ENCODE peak calls at places on chromosomes 1 and 21, in seven cellular contexts. One of them, this sample, is unnamed.
A peak's percentile ranks its signal among the peaks of the same experiment; 100 is the strongest.

GRCh38 chr1:71245246-71245645 is 164.4 kb upstream of the ZRANB2 start:
- DNase-seq in RWPE1: no peak
- DNase-seq in hepatocyte: no peak
- DNase-seq in choroid plexus epithelial cell: no peak
- DNase-seq in progenitor cell of endocrine pancreas: no peak
- DNase-seq in fibroblast of pulmonary artery: no peak
- DNase-seq in CD8-positive, alpha-beta T cell: no peak
- DNase-seq in this sample: no peak

GRCh38 chr1:151368000-151368744 is 4.3 kb downstream of the SELENBP1 start:
- DNase-seq in RWPE1: no peak
- DNase-seq in hepatocyte: no peak
- DNase-seq in choroid plexus epithelial cell: no peak
- DNase-seq in progenitor cell of endocrine pancreas: no peak
- DNase-seq in fibroblast of pulmonary artery: peak; percentile 40
- DNase-seq in CD8-positive, alpha-beta T cell: no peak
- DNase-seq in this sample: no peak

GRCh38 chr1:6292134-6292533 is 31.2 kb upstream of the GPR153 start:
- DNase-seq in RWPE1: no peak
- DNase-seq in hepatocyte: no peak
- DNase-seq in choroid plexus epithelial cell: no peak
- DNase-seq in progenitor cell of endocrine pancreas: no peak
- DNase-seq in fibroblast of pulmonary artery: no peak
- DNase-seq in CD8-positive, alpha-beta T cell: no peak
- DNase-seq in this sample: no peak

GRCh38 chr1:108636876-108637275 is 24.0 kb downstream of the HENMT1 start:
- DNase-seq in RWPE1: peak; percentile 63
- DNase-seq in hepatocyte: no peak
- DNase-seq in choroid plexus epithelial cell: no peak
- DNase-seq in progenitor cell of endocrine pancreas: no peak
- DNase-seq in fibroblast of pulmonary artery: no peak
- DNase-seq in CD8-positive, alpha-beta T cell: no peak
- DNase-seq in this sample: peak; percentile 45

GRCh38 chr1:181255270-181255929 is 166.9 kb downstream of the IER5 start:
- DNase-seq in RWPE1: peak; percentile 88
- DNase-seq in hepatocyte: peak; percentile 74
- DNase-seq in choroid plexus epithelial cell: peak; percentile 69
- DNase-seq in progenitor cell of endocrine pancreas: no peak
- DNase-seq in fibroblast of pulmonary artery: peak; percentile 99
- DNase-seq in CD8-positive, alpha-beta T cell: no peak
- DNase-seq in this sample: peak; percentile 100

GRCh38 chr1:203556047-203556851 is 62.3 kb downstream of the OPTC start:
- DNase-seq in RWPE1: no peak
- DNase-seq in hepatocyte: peak; percentile 68
- DNase-seq in choroid plexus epithelial cell: peak; percentile 65
- DNase-seq in progenitor cell of endocrine pancreas: no peak
- DNase-seq in fibroblast of pulmonary artery: peak; percentile 43
- DNase-seq in CD8-positive, alpha-beta T cell: no peak
- DNase-seq in this sample: no peak

GRCh38 chr1:39960461-39960958 is 5.6 kb downstream of the MFSD2A start:
- DNase-seq in RWPE1: peak; percentile 65
- DNase-seq in hepatocyte: no peak
- DNase-seq in choroid plexus epithelial cell: no peak
- DNase-seq in progenitor cell of endocrine pancreas: no peak
- DNase-seq in fibroblast of pulmonary artery: no peak
- DNase-seq in CD8-positive, alpha-beta T cell: no peak
- DNase-seq in this sample: peak; percentile 84

GRCh38 chr1:31700468-31701136 is 3.2 kb downstream of the COL16A1 start:
- DNase-seq in RWPE1: no peak
- DNase-seq in hepatocyte: no peak
- DNase-seq in choroid plexus epithelial cell: no peak
- DNase-seq in progenitor cell of endocrine pancreas: no peak
- DNase-seq in fibroblast of pulmonary artery: no peak
- DNase-seq in CD8-positive, alpha-beta T cell: no peak
- DNase-seq in this sample: no peak

GRCh38 chr1:209815931-209816338 is 10.0 kb upstream of the IRF6 start:
- DNase-seq in RWPE1: peak; percentile 95
- DNase-seq in hepatocyte: no peak
- DNase-seq in choroid plexus epithelial cell: no peak
- DNase-seq in progenitor cell of endocrine pancreas: no peak
- DNase-seq in fibroblast of pulmonary artery: no peak
- DNase-seq in CD8-positive, alpha-beta T cell: no peak
- DNase-seq in this sample: peak; percentile 100

GRCh38 chr1:162219461-162219860 is 150.0 kb downstream of the NOS1AP start:
- DNase-seq in RWPE1: no peak
- DNase-seq in hepatocyte: no peak
- DNase-seq in choroid plexus epithelial cell: no peak
- DNase-seq in progenitor cell of endocrine pancreas: no peak
- DNase-seq in fibroblast of pulmonary artery: no peak
- DNase-seq in CD8-positive, alpha-beta T cell: no peak
- DNase-seq in this sample: no peak

GRCh38 chr21:25453524-25453923 is 153.8 kb downstream of the MRPL39 start:
- DNase-seq in RWPE1: no peak
- DNase-seq in hepatocyte: no peak
- DNase-seq in choroid plexus epithelial cell: no peak
- DNase-seq in progenitor cell of endocrine pancreas: no peak
- DNase-seq in fibroblast of pulmonary artery: no peak
- DNase-seq in CD8-positive, alpha-beta T cell: no peak
- DNase-seq in this sample: no peak

GRCh38 chr1:157978547-157979403 is 14.7 kb upstream of the KIRREL1 start:
- DNase-seq in RWPE1: no peak
- DNase-seq in hepatocyte: no peak
- DNase-seq in choroid plexus epithelial cell: no peak
- DNase-seq in progenitor cell of endocrine pancreas: no peak
- DNase-seq in fibroblast of pulmonary artery: no peak
- DNase-seq in CD8-positive, alpha-beta T cell: no peak
- DNase-seq in this sample: no peak

GRCh38 chr1:117895482-117896114 is 33.8 kb downstream of the GDAP2 start:
- DNase-seq in RWPE1: peak; percentile 52
- DNase-seq in hepatocyte: peak; percentile 87
- DNase-seq in choroid plexus epithelial cell: peak; percentile 94
- DNase-seq in progenitor cell of endocrine pancreas: peak; percentile 40
- DNase-seq in fibroblast of pulmonary artery: peak; percentile 91
- DNase-seq in CD8-positive, alpha-beta T cell: peak; percentile 20
- DNase-seq in this sample: peak; percentile 78

DNA sequence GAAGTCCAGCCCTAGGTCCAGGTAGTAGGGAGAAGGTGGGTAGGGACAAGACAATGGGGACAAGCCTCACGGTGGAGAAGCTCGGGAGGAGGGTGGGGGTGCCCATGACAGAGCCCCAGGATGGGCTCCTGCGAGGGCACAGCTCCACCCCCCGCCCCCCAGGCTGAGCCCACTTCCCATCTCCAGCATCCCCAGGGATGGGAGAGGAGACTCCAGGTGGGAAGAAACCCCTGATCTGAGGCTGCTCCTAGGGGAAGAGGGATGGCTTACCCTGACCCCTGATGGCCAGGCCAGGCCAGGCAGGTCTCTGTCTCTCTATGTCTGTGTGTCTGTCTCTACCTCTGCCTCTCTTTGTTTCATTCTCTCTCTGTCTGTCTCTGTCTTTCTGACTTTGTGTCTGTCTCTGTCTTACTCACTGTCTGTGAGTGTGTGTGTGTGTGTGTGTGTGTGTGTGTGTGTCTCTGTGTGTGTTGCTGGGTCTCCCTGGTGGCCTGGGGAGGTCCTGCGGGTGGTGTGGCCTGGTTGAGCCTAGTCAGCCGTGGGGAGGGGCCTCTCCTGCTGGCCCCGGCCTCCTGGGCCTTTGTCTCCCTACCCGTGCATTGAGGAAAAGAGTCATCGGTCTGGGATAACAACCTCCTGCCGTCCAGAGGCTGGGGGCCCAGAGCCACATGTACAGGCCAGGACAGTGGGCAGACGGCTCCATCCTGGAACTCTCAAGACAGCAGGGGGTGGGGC is 45.7 kb downstream of the WNT9A start:
- DNase-seq in RWPE1: no peak
- DNase-seq in hepatocyte: no peak
- DNase-seq in choroid plexus epithelial cell: peak; percentile 42
- DNase-seq in progenitor cell of endocrine pancreas: no peak
- DNase-seq in fibroblast of pulmonary artery: peak; percentile 16
- DNase-seq in CD8-positive, alpha-beta T cell: no peak
- DNase-seq in this sample: peak; percentile 43
- TF ChIP-seq CTCF in RWPE1: no peak
- TF ChIP-seq CTCF in hepatocyte: no peak
- TF ChIP-seq CTCF in choroid plexus epithelial cell: no peak
- TF ChIP-seq CTCF in progenitor cell of endocrine pancreas: no peak
- TF ChIP-seq CTCF in fibroblast of pulmonary artery: peak; percentile 1
- TF ChIP-seq CTCF in CD8-positive, alpha-beta T cell: no peak
- TF ChIP-seq CTCF in this sample: peak; percentile 19

GRCh38 chr21:39185157-39185556 is 1.9 kb upstream of the PSMG1 start:
- DNase-seq in RWPE1: no peak
- DNase-seq in hepatocyte: no peak
- DNase-seq in choroid plexus epithelial cell: no peak
- DNase-seq in progenitor cell of endocrine pancreas: no peak
- DNase-seq in fibroblast of pulmonary artery: no peak
- DNase-seq in CD8-positive, alpha-beta T cell: no peak
- DNase-seq in this sample: no peak

GRCh38 chr21:39184050-39184980 is 1.1 kb upstream of the PSMG1 start:
- DNase-seq in RWPE1: no peak
- DNase-seq in hepatocyte: no peak
- DNase-seq in choroid plexus epithelial cell: peak; percentile 17
- DNase-seq in progenitor cell of endocrine pancreas: no peak
- DNase-seq in fibroblast of pulmonary artery: no peak
- DNase-seq in CD8-positive, alpha-beta T cell: no peak
- DNase-seq in this sample: peak; percentile 6

GRCh38 chr21:39182484-39183271 is 573 bp downstream of the PSMG1 start:
- DNase-seq in RWPE1: peak; percentile 14
- DNase-seq in hepatocyte: no peak
- DNase-seq in choroid plexus epithelial cell: peak; percentile 35
- DNase-seq in progenitor cell of endocrine pancreas: no peak
- DNase-seq in fibroblast of pulmonary artery: peak; percentile 37
- DNase-seq in CD8-positive, alpha-beta T cell: peak; percentile 9
- DNase-seq in this sample: peak; percentile 18

GRCh38 chr21:39182016-39182415 is 1.2 kb downstream of the PSMG1 start:
- DNase-seq in RWPE1: no peak
- DNase-seq in hepatocyte: no peak
- DNase-seq in choroid plexus epithelial cell: peak; percentile 21
- DNase-seq in progenitor cell of endocrine pancreas: no peak
- DNase-seq in fibroblast of pulmonary artery: no peak
- DNase-seq in CD8-positive, alpha-beta T cell: no peak
- DNase-seq in this sample: peak; percentile 11

GRCh38 chr21:39183272-39184049 is at the start of gene PSMG1:
- DNase-seq in RWPE1: peak; percentile 83
- DNase-seq in hepatocyte: peak; percentile 98
- DNase-seq in choroid plexus epithelial cell: peak; percentile 97
- DNase-seq in progenitor cell of endocrine pancreas: peak; percentile 88
- DNase-seq in fibroblast of pulmonary artery: peak; percentile 96
- DNase-seq in CD8-positive, alpha-beta T cell: peak; percentile 91
- DNase-seq in this sample: peak; percentile 95
- TF ChIP-seq CTCF in RWPE1: no peak
- TF ChIP-seq CTCF in hepatocyte: no peak
- TF ChIP-seq CTCF in choroid plexus epithelial cell: no peak
- TF ChIP-seq CTCF in progenitor cell of endocrine pancreas: no peak
- TF ChIP-seq CTCF in fibroblast of pulmonary artery: no peak
- TF ChIP-seq CTCF in CD8-positive, alpha-beta T cell: no peak
- TF ChIP-seq CTCF in this sample: no peak

DNA sequence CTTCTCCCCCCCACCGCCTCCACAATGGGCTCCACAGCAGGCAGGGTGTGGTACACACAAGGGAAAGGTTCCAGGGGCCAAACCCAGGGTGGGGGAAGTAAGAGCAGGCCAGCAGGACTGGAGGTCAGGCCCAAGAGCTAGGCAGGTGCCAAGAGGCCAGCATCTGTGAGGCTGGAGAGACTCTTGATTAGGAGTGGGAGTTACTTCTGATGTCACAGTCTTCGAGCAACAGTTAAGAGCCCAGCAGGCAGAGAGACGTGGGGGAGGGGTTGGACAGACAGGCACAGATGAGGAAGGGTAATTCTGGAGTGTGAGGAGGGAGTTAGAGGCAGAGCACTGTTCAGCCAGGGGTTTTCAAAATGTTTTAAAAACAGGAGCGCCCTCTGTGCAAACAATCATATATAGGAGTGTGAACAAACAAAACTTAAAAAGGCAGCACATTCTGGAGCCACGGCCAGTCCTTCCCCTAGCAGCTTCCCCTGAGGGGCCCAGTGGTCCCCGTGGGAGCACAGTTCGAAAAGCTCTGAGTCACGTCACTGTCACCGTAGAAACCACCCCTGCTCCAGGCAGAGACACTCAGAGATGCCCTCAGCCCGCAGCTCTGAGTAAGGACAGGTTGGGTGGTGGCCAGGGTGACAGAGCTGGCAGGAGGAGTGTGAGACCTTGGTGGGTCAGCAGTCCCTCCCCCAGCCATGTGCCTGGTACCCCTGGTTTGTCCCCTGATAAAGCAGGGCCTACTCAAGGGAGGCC is 55.6 kb downstream of the SLC9A1 start:
- DNase-seq in RWPE1: peak; percentile 38
- DNase-seq in hepatocyte: peak; percentile 89
- DNase-seq in choroid plexus epithelial cell: peak; percentile 65
- DNase-seq in progenitor cell of endocrine pancreas: no peak
- DNase-seq in fibroblast of pulmonary artery: peak; percentile 83
- DNase-seq in CD8-positive, alpha-beta T cell: no peak
- DNase-seq in this sample: peak; percentile 59
- TF ChIP-seq CTCF in RWPE1: no peak
- TF ChIP-seq CTCF in hepatocyte: no peak
- TF ChIP-seq CTCF in choroid plexus epithelial cell: peak; percentile 2
- TF ChIP-seq CTCF in progenitor cell of endocrine pancreas: no peak
- TF ChIP-seq CTCF in fibroblast of pulmonary artery: no peak
- TF ChIP-seq CTCF in CD8-positive, alpha-beta T cell: no peak
- TF ChIP-seq CTCF in this sample: no peak

DNA sequence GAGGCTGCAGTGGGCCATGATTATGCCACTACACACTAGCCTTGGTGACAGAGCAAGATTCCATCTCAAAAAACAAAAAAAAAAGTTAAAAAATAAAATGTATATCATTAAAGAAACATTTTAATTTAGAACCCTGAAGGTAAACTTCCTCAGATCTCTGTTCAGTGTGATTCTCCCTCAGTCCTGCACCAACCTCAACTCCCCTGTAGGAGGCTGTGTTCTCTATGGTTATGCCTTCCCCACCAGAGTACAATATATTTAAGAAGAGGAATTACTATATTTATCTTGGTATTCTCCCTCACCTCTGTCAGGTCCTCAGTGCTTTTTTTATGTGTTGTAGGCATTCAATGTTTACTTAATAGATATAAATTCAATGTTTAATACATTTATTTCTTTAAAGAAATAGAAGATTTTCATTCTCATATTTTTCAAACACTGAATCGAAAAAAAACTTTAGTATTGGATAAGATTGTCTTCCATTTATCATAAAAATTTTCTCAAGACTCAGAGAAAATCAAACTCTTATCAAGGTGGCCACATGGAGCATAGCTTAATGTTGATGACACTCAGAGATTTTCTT is 4.8 kb upstream of the LRRC8B start:
- DNase-seq in RWPE1: peak; percentile 50
- DNase-seq in hepatocyte: peak; percentile 43
- DNase-seq in choroid plexus epithelial cell: peak; percentile 81
- DNase-seq in progenitor cell of endocrine pancreas: no peak
- DNase-seq in fibroblast of pulmonary artery: peak; percentile 69
- DNase-seq in CD8-positive, alpha-beta T cell: no peak
- DNase-seq in this sample: peak; percentile 54
- TF ChIP-seq CTCF in RWPE1: peak; percentile 21
- TF ChIP-seq CTCF in hepatocyte: peak; percentile 55
- TF ChIP-seq CTCF in choroid plexus epithelial cell: peak; percentile 83
- TF ChIP-seq CTCF in progenitor cell of endocrine pancreas: peak; percentile 60
- TF ChIP-seq CTCF in fibroblast of pulmonary artery: peak; percentile 86
- TF ChIP-seq CTCF in CD8-positive, alpha-beta T cell: peak; percentile 77
- TF ChIP-seq CTCF in this sample: peak; percentile 60

GRCh38 chr1:215992620-215993019 is 425.5 kb downstream of the KCTD3 start:
- DNase-seq in RWPE1: peak; percentile 11
- DNase-seq in hepatocyte: no peak
- DNase-seq in choroid plexus epithelial cell: peak; percentile 17
- DNase-seq in progenitor cell of endocrine pancreas: no peak
- DNase-seq in fibroblast of pulmonary artery: peak; percentile 22
- DNase-seq in CD8-positive, alpha-beta T cell: no peak
- DNase-seq in this sample: peak; percentile 63
- TF ChIP-seq CTCF in RWPE1: peak; percentile 22
- TF ChIP-seq CTCF in hepatocyte: peak; percentile 43
- TF ChIP-seq CTCF in choroid plexus epithelial cell: peak; percentile 34
- TF ChIP-seq CTCF in progenitor cell of endocrine pancreas: peak; percentile 64
- TF ChIP-seq CTCF in fibroblast of pulmonary artery: peak; percentile 27
- TF ChIP-seq CTCF in CD8-positive, alpha-beta T cell: no peak
- TF ChIP-seq CTCF in this sample: peak; percentile 69

This sample was measured in MCF 10A.